ENCODE peak calls at places on chromosomes 12 and 14, in ten cellular contexts. E is cardiac muscle cell; F is effector memory CD4-positive, alpha-beta T cell; J is K562; R is breast epithelium; I is GM23248; T is neuronal stem cell; M is stomach; S is endodermal cell; H is lower lobe of right lung. Y is an unnamed sample. For H3K4me1, the result is how much of the 10 kb centered on the place peaks cover.

GRCh38 chr12:33427071-33427470 is 12.5 kb downstream of the SYT10 start:
- DNase-seq in E (peak), F (no peak), J (no peak), R (no peak), I (no peak), T (no peak), M (no peak), S (peak), H (no peak), Y (no peak)

GRCh38 chr12:10190558-10191388 is 11.9 kb downstream of the TMEM52B start:
- DNase-seq in E (peak), F (peak), J (peak), R (no peak), I (peak), T (no peak), M (peak), S (peak), H (peak), Y (peak)

GRCh38 chr14:33800735-33801163 is 150.1 kb downstream of the EGLN3 start:
- DNase-seq in E (no peak), F (no peak), J (no peak), R (no peak), I (no peak), T (no peak), M (no peak), S (no peak), H (peak), Y (no peak)

GRCh38 chr12:13036881-13037280 is 7.3 kb upstream of the FAM234B start:
- DNase-seq in E (no peak), F (no peak), J (no peak), R (no peak), I (no peak), T (no peak), M (no peak), S (no peak), H (no peak), Y (no peak)

GRCh38 chr14:38238332-38238731 is 17.6 kb downstream of the CLEC14A start:
- DNase-seq in E (no peak), F (no peak), J (no peak), R (no peak), I (peak), T (no peak), M (no peak), S (no peak), H (no peak), Y (no peak)

GRCh38 chr14:81384900-81385299 is 15.2 kb downstream of the STON2 start:
- DNase-seq in E (no peak), F (no peak), J (no peak), R (no peak), I (peak), T (no peak), M (no peak), S (no peak), H (no peak), Y (no peak)

GRCh38 chr12:62653740-62654139 is 187.1 kb downstream of the MON2 start:
- DNase-seq in E (no peak), F (no peak), J (no peak), R (no peak), I (no peak), T (no peak), M (no peak), S (peak), H (no peak), Y (no peak)

GRCh38 chr12:76006028-76006916 is 25.3 kb downstream of the PHLDA1 start:
- DNase-seq in E (no peak), F (no peak), J (no peak), R (no peak), I (no peak), T (no peak), M (no peak), S (no peak), H (no peak), Y (no peak)

GRCh38 chr12:124032265-124032886 is 59.4 kb downstream of the ZNF664 start:
- DNase-seq in E (peak), F (no peak), J (peak), R (no peak), I (peak), T (peak), M (peak), S (peak), H (no peak), Y (peak)

GRCh38 chr14:104732355-104732804 is 8.4 kb downstream of the ADSS1 start:
- DNase-seq in E (no peak), F (no peak), J (no peak), R (no peak), I (no peak), T (no peak), M (peak), S (no peak), H (peak), Y (peak)

GRCh38 chr12:5478081-5478706 is 46.3 kb downstream of the NTF3 start:
- DNase-seq in E (no peak), F (no peak), J (no peak), R (no peak), I (no peak), T (no peak), M (no peak), S (no peak), H (no peak), Y (no peak)

GRCh38 chr12:65232490-65233077 is 45.9 kb upstream of the MSRB3 start:
- DNase-seq in E (no peak), F (no peak), J (no peak), R (no peak), I (peak), T (no peak), M (no peak), S (no peak), H (no peak), Y (no peak)

GRCh38 chr14:38039526-38039925 is 168.2 kb upstream of the SSTR1 start:
- DNase-seq in E (no peak), F (no peak), J (no peak), R (no peak), I (peak), T (no peak), M (no peak), S (no peak), H (no peak), Y (no peak)

GRCh38 chr12:89971880-89972279 is 263.2 kb upstream of the ATP2B1 start:
- DNase-seq in E (no peak), F (no peak), J (no peak), R (no peak), I (peak), T (no peak), M (no peak), S (no peak), H (no peak), Y (peak)

GRCh38 chr12:95322335-95322734 is 104.7 kb downstream of the VEZT start:
- DNase-seq in E (no peak), F (no peak), J (no peak), R (no peak), I (peak), T (no peak), M (no peak), S (no peak), H (no peak), Y (no peak)

GRCh38 chr14:72633551-72633950 is 260.4 kb downstream of the DPF3 start:
- DNase-seq in E (no peak), F (no peak), J (no peak), R (no peak), I (peak), T (no peak), M (no peak), S (no peak), H (no peak), Y (no peak)

GRCh38 chr12:14442221-14442881 is 76.9 kb downstream of the ATF7IP start:
- DNase-seq in E (no peak), F (no peak), J (no peak), R (no peak), I (peak), T (no peak), M (no peak), S (no peak), H (no peak), Y (no peak)

DNA sequence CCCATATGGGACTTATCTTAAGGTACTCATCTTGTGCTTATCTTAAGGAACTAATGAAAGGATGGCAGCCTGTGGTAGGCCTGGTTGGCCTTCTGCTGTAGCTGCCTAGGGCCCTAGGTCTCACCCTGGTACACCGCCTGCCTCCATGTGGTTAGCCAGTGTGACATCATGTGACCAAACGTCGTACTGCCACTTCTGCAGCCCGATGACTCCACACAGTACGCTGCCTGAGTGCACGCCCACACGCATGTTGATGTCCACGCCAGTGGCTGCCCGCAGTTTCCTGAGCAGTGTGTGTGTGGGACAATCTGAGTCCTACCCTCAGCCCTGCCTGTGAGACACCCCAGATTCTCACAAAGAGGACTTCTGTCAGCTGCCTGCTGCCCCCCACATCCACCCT is 5.1 kb downstream of the ADCY4 start:
- DNase-seq in E (no peak), F (peak), J (no peak), R (no peak), I (peak), T (no peak), M (peak), S (no peak), H (peak), Y (peak)
- H3K4me1 ChIP-seq in E (under half), F (under half), J (under half), R (under half), I (under half), T (under half), M (under half), S (under half), H (half or more), Y (under half)

GRCh38 chr12:81211306-81211705 is 133.4 kb downstream of the ACSS3 start:
- DNase-seq in E (no peak), F (no peak), J (no peak), R (no peak), I (no peak), T (no peak), M (no peak), S (no peak), H (no peak), Y (no peak)
- H3K4me1 ChIP-seq in E (under half), F (under half), J (under half), R (under half), I (under half), T (under half), M (under half), S (under half), H (under half), Y (under half)

GRCh38 chr12:2688381-2688881 is 106.3 kb upstream of the FKBP4 start:
- DNase-seq in E (no peak), F (no peak), J (no peak), R (peak), I (no peak), T (no peak), M (no peak), S (peak), H (no peak), Y (no peak)
- H3K4me1 ChIP-seq in E (under half), F (under half), J (under half), R (under half), I (under half), T (under half), M (under half), S (under half), H (under half), Y (under half)

GRCh38 chr14:29982993-29983392 is 55.3 kb upstream of the PRKD1 start:
- DNase-seq in E (no peak), F (no peak), J (no peak), R (no peak), I (no peak), T (no peak), M (no peak), S (no peak), H (no peak), Y (no peak)
- H3K4me1 ChIP-seq in E (under half), F (under half), J (under half), R (under half), I (under half), T (under half), M (under half), S (under half), H (under half), Y (under half)

GRCh38 chr14:65267856-65268255 is 144.7 kb upstream of the FUT8 start:
- DNase-seq in E (no peak), F (no peak), J (no peak), R (no peak), I (no peak), T (no peak), M (no peak), S (no peak), H (no peak), Y (no peak)
- H3K4me1 ChIP-seq in E (under half), F (under half), J (under half), R (under half), I (under half), T (under half), M (under half), S (under half), H (under half), Y (under half)

Y was measured in adrenal gland.